ENCODE peak calls at places on chromosome 22, in four cellular contexts. One of them, this sample, is unnamed.

GRCh38 chr22:22035771-22036314 is 53.3 kb upstream of the TOP3B start:
- DNase-seq in fibroblast of pulmonary artery: no peak
- DNase-seq in fibroblast of the aortic adventitia: no peak
- DNase-seq in fibroblast of lung: no peak
- DNase-seq in this sample: no peak

GRCh38 chr22:43088616-43088978 is 594 bp downstream of the TTLL1 start:
- DNase-seq in fibroblast of the aortic adventitia: peak
- DNase-seq in fibroblast of lung: no peak
- DNase-seq in fibroblast of pulmonary artery: no peak
- DNase-seq in this sample: no peak

GRCh38 chr22:30235687-30236170 is 10.8 kb downstream of the LIF start:
- DNase-seq in fibroblast of pulmonary artery: peak
- DNase-seq in fibroblast of lung: peak
- DNase-seq in fibroblast of the aortic adventitia: peak
- DNase-seq in this sample: peak

GRCh38 chr22:31075961-31076360 is 5.2 kb upstream of the SMTN start:
- DNase-seq in fibroblast of pulmonary artery: peak
- DNase-seq in fibroblast of the aortic adventitia: peak
- DNase-seq in fibroblast of lung: peak
- DNase-seq in this sample: peak

GRCh38 chr22:37281195-37281594 is 1.1 kb upstream of the CYTH4 start:
- DNase-seq in fibroblast of the aortic adventitia: no peak
- DNase-seq in fibroblast of lung: no peak
- DNase-seq in fibroblast of pulmonary artery: no peak
- DNase-seq in this sample: no peak

GRCh38 chr22:30208631-30209603 is 37.6 kb downstream of the LIF start:
- DNase-seq in fibroblast of the aortic adventitia: peak
- DNase-seq in fibroblast of lung: peak
- DNase-seq in fibroblast of pulmonary artery: peak
- DNase-seq in this sample: peak

GRCh38 chr22:24553597-24554315 is 1.2 kb downstream of the GUCD1 start:
- DNase-seq in fibroblast of pulmonary artery: no peak
- DNase-seq in fibroblast of lung: no peak
- DNase-seq in fibroblast of the aortic adventitia: peak
- DNase-seq in this sample: peak

GRCh38 chr22:23263651-23264555 is 83.6 kb downstream of the BCR start:
- DNase-seq in fibroblast of lung: no peak
- DNase-seq in fibroblast of pulmonary artery: no peak
- DNase-seq in fibroblast of the aortic adventitia: no peak
- DNase-seq in this sample: no peak

GRCh38 chr22:48464246-48464645 is 1363.4 kb downstream of the BRD1 start:
- DNase-seq in fibroblast of lung: no peak
- DNase-seq in fibroblast of the aortic adventitia: no peak
- DNase-seq in fibroblast of pulmonary artery: no peak
- DNase-seq in this sample: no peak

GRCh38 chr22:43411981-43412807 is at the start of gene MPPED1:
- DNase-seq in fibroblast of lung: no peak
- DNase-seq in fibroblast of pulmonary artery: no peak
- DNase-seq in fibroblast of the aortic adventitia: no peak
- DNase-seq in this sample: no peak

GRCh38 chr22:27097933-27098332 is 440.5 kb downstream of the MIAT start:
- DNase-seq in fibroblast of lung: no peak
- DNase-seq in fibroblast of the aortic adventitia: no peak
- DNase-seq in fibroblast of pulmonary artery: no peak
- DNase-seq in this sample: peak

GRCh38 chr22:37418627-37419369 is 8.5 kb downstream of the ELFN2 start:
- DNase-seq in fibroblast of pulmonary artery: no peak
- DNase-seq in fibroblast of lung: no peak
- DNase-seq in fibroblast of the aortic adventitia: no peak
- DNase-seq in this sample: no peak

GRCh38 chr22:37314315-37315046 is 32.2 kb downstream of the CYTH4 start:
- DNase-seq in fibroblast of the aortic adventitia: no peak
- DNase-seq in fibroblast of lung: no peak
- DNase-seq in fibroblast of pulmonary artery: no peak
- DNase-seq in this sample: no peak

GRCh38 chr22:24095816-24096215 is 84.7 kb downstream of the CABIN1 start:
- DNase-seq in fibroblast of lung: no peak
- DNase-seq in fibroblast of pulmonary artery: no peak
- DNase-seq in fibroblast of the aortic adventitia: no peak
- DNase-seq in this sample: no peak

GRCh38 chr22:17476838-17477237 is 86.5 kb upstream of the SLC25A18 start:
- DNase-seq in fibroblast of lung: peak
- DNase-seq in fibroblast of pulmonary artery: peak
- DNase-seq in fibroblast of the aortic adventitia: peak
- DNase-seq in this sample: no peak

GRCh38 chr22:36383110-36383581 is 4.6 kb downstream of the MYH9 start:
- DNase-seq in fibroblast of lung: peak
- DNase-seq in fibroblast of pulmonary artery: peak
- DNase-seq in fibroblast of the aortic adventitia: peak
- DNase-seq in this sample: peak

GRCh38 chr22:28956506-28956905 is 73.1 kb downstream of the ZNRF3 start:
- DNase-seq in fibroblast of lung: no peak
- DNase-seq in fibroblast of the aortic adventitia: no peak
- DNase-seq in fibroblast of pulmonary artery: no peak
- DNase-seq in this sample: no peak

GRCh38 chr22:30940655-30941362 is 27.8 kb downstream of the MORC2 start:
- DNase-seq in fibroblast of the aortic adventitia: no peak
- DNase-seq in fibroblast of pulmonary artery: no peak
- DNase-seq in fibroblast of lung: no peak
- DNase-seq in this sample: no peak

GRCh38 chr22:41650821-41651220 is 29.7 kb downstream of the XRCC6 start:
- DNase-seq in fibroblast of the aortic adventitia: no peak
- DNase-seq in fibroblast of pulmonary artery: no peak
- DNase-seq in fibroblast of lung: no peak
- DNase-seq in this sample: no peak

GRCh38 chr22:19987394-19988306 is 29.0 kb downstream of the ARVCF start:
- DNase-seq in fibroblast of pulmonary artery: no peak
- DNase-seq in fibroblast of lung: no peak
- DNase-seq in fibroblast of the aortic adventitia: no peak
- DNase-seq in this sample: no peak

GRCh38 chr22:24423519-24424000 is 3.8 kb upstream of the ADORA2A start:
- DNase-seq in fibroblast of the aortic adventitia: peak
- DNase-seq in fibroblast of pulmonary artery: no peak
- DNase-seq in fibroblast of lung: no peak
- DNase-seq in this sample: no peak

GRCh38 chr22:36998620-36999351 is 20.5 kb downstream of the TST start:
- DNase-seq in fibroblast of pulmonary artery: no peak
- DNase-seq in fibroblast of lung: no peak
- DNase-seq in fibroblast of the aortic adventitia: peak
- DNase-seq in this sample: no peak

GRCh38 chr22:26656896-26657851 is at the start of gene MIAT:
- DNase-seq in fibroblast of lung: no peak
- DNase-seq in fibroblast of the aortic adventitia: no peak
- DNase-seq in fibroblast of pulmonary artery: no peak
- DNase-seq in this sample: no peak

GRCh38 chr22:39003165-39003638 is 10.9 kb upstream of the APOBEC3C start:
- DNase-seq in fibroblast of pulmonary artery: peak
- DNase-seq in fibroblast of the aortic adventitia: peak
- DNase-seq in fibroblast of lung: peak
- DNase-seq in this sample: peak

GRCh38 chr22:30596886-30597285 is 5.2 kb upstream of the PES1 start:
- DNase-seq in fibroblast of lung: no peak
- DNase-seq in fibroblast of pulmonary artery: no peak
- DNase-seq in fibroblast of the aortic adventitia: no peak
- DNase-seq in this sample: no peak

GRCh38 chr22:48587236-48587865 is 1240.3 kb downstream of the BRD1 start:
- DNase-seq in fibroblast of lung: no peak
- DNase-seq in fibroblast of the aortic adventitia: no peak
- DNase-seq in fibroblast of pulmonary artery: no peak
- DNase-seq in this sample: no peak

GRCh38 chr22:32473388-32473952 is 1.1 kb upstream of the FBXO7 start:
- DNase-seq in fibroblast of the aortic adventitia: peak
- DNase-seq in fibroblast of pulmonary artery: peak
- DNase-seq in fibroblast of lung: peak
- DNase-seq in this sample: peak

GRCh38 chr22:22429374-22430108 is 79.0 kb downstream of the ZNF280B start:
- DNase-seq in fibroblast of pulmonary artery: peak
- DNase-seq in fibroblast of lung: no peak
- DNase-seq in fibroblast of the aortic adventitia: no peak
- DNase-seq in this sample: no peak

GRCh38 chr22:29342577-29343312 is 27.2 kb upstream of the RASL10A start:
- DNase-seq in fibroblast of lung: no peak
- DNase-seq in fibroblast of pulmonary artery: no peak
- DNase-seq in fibroblast of the aortic adventitia: no peak
- DNase-seq in this sample: no peak

GRCh38 chr22:32949719-32950118 is 108.5 kb downstream of the SYN3 start:
- DNase-seq in fibroblast of lung: no peak
- DNase-seq in fibroblast of pulmonary artery: peak
- DNase-seq in fibroblast of the aortic adventitia: peak
- DNase-seq in this sample: no peak

GRCh38 chr22:37189011-37189466 is 992 bp upstream of the C1QTNF6 start:
- DNase-seq in fibroblast of pulmonary artery: peak
- DNase-seq in fibroblast of the aortic adventitia: peak
- DNase-seq in fibroblast of lung: no peak
- DNase-seq in this sample: peak

GRCh38 chr22:40331706-40332105 is 14.6 kb upstream of the ADSL start:
- DNase-seq in fibroblast of lung: no peak
- DNase-seq in fibroblast of the aortic adventitia: no peak
- DNase-seq in fibroblast of pulmonary artery: no peak
- DNase-seq in this sample: no peak

GRCh38 chr22:40328551-40328950 is 17.7 kb upstream of the ADSL start:
- DNase-seq in fibroblast of pulmonary artery: no peak
- DNase-seq in fibroblast of the aortic adventitia: no peak
- DNase-seq in fibroblast of lung: no peak
- DNase-seq in this sample: no peak

GRCh38 chr22:40329466-40329865 is 16.8 kb upstream of the ADSL start:
- DNase-seq in fibroblast of lung: no peak
- DNase-seq in fibroblast of pulmonary artery: no peak
- DNase-seq in fibroblast of the aortic adventitia: no peak
- DNase-seq in this sample: no peak

GRCh38 chr22:40326905-40327735 is 19.2 kb upstream of the ADSL start:
- DNase-seq in fibroblast of pulmonary artery: peak
- DNase-seq in fibroblast of the aortic adventitia: no peak
- DNase-seq in fibroblast of lung: peak
- DNase-seq in this sample: peak

GRCh38 chr22:40329021-40329456 is 17.3 kb upstream of the ADSL start:
- DNase-seq in fibroblast of the aortic adventitia: no peak
- DNase-seq in fibroblast of pulmonary artery: no peak
- DNase-seq in fibroblast of lung: no peak
- DNase-seq in this sample: no peak
- H3K4me3 ChIP-seq in fibroblast of the aortic adventitia: no peak
- H3K4me3 ChIP-seq in fibroblast of pulmonary artery: no peak
- H3K4me3 ChIP-seq in fibroblast of lung: no peak
- H3K4me3 ChIP-seq in this sample: no peak

GRCh38 chr22:45469573-45470383 is 32.9 kb upstream of the FBLN1 start:
- DNase-seq in fibroblast of pulmonary artery: no peak
- DNase-seq in fibroblast of lung: peak
- DNase-seq in fibroblast of the aortic adventitia: peak
- DNase-seq in this sample: peak
- H3K4me3 ChIP-seq in fibroblast of pulmonary artery: no peak
- H3K4me3 ChIP-seq in fibroblast of lung: no peak
- H3K4me3 ChIP-seq in fibroblast of the aortic adventitia: no peak
- H3K4me3 ChIP-seq in this sample: peak

DNA sequence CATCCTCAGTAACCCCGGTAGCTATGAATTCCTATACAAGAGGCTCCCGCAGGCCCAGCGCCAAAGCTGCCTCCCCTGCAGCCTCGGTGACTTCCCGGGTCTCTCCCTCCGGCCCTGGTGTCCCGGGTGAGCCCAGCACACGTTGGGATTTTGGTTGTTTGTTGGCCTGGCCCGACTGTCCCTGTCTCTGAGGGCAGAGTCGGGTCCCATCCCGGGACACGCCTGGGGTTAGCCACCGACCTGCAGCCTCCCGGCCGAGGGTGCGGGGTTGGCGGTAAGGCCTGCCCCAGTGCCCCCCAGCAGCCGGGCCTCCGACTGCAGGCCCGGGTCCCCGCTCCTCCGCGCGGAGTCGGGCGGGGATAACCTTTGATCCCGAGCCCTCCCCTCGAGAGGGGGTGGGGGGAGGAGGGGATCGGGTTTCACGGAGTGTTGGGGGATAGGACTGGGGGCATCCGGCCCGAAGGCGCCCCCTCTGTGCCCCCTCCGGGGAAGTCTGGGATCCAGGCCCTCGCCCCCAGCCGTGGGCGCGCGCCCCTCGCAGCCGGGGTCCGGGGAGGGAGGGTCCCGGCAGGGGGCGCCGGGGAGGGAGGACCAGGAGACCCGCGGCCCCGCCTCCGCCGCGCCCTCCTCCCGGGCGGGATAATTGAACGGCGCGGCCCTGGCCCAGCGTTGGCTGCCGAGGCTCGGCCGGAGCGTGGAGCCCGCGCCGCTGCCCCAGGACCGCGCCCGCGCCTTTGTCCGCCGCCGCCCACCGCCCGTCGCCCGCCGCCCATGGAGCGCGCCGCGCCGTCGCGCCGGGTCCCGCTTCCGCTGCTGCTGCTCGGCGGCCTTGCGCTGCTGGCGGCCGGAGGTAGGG is at the start of gene FBLN1:
- DNase-seq in fibroblast of pulmonary artery: no peak
- DNase-seq in fibroblast of the aortic adventitia: no peak
- DNase-seq in fibroblast of lung: peak
- DNase-seq in this sample: no peak
- H3K4me3 ChIP-seq in fibroblast of pulmonary artery: peak
- H3K4me3 ChIP-seq in fibroblast of the aortic adventitia: peak
- H3K4me3 ChIP-seq in fibroblast of lung: peak
- H3K4me3 ChIP-seq in this sample: peak

GRCh38 chr22:47152938-47153337 is 390.5 kb downstream of the TBC1D22A start:
- DNase-seq in fibroblast of lung: no peak
- DNase-seq in fibroblast of the aortic adventitia: peak
- DNase-seq in fibroblast of pulmonary artery: peak
- DNase-seq in this sample: no peak
- H3K4me3 ChIP-seq in fibroblast of lung: no peak
- H3K4me3 ChIP-seq in fibroblast of the aortic adventitia: no peak
- H3K4me3 ChIP-seq in fibroblast of pulmonary artery: no peak
- H3K4me3 ChIP-seq in this sample: no peak

GRCh38 chr22:44648821-44649566 is 53.0 kb upstream of the PRR5 start:
- DNase-seq in fibroblast of pulmonary artery: peak
- DNase-seq in fibroblast of the aortic adventitia: peak
- DNase-seq in fibroblast of lung: peak
- DNase-seq in this sample: peak
- H3K4me3 ChIP-seq in fibroblast of pulmonary artery: no peak
- H3K4me3 ChIP-seq in fibroblast of the aortic adventitia: no peak
- H3K4me3 ChIP-seq in fibroblast of lung: peak
- H3K4me3 ChIP-seq in this sample: peak